ENCODE peak calls at places on chromosomes 7 and 10, in five cellular contexts. T, U, W, N and F are unnamed samples.

GRCh38 chr10:3655528-3655927 is 129.5 kb downstream of the KLF6 start:
- DNase-seq in T (no peak), U (no peak), W (no peak), N (peak; percentile 67), F (no peak)

GRCh38 chr7:20785211-20786048 is 1.3 kb downstream of the SP8 start:
- DNase-seq in T (no peak), U (no peak), W (peak; percentile 39), N (no peak), F (no peak)

GRCh38 chr10:120598377-120598776 is 141.3 kb downstream of the PLPP4 start:
- DNase-seq in T (no peak), U (no peak), W (no peak), N (no peak), F (no peak)

GRCh38 chr10:46549171-46550075 is 7.0 kb downstream of the GPRIN2 start:
- DNase-seq in T (no peak), U (no peak), W (no peak), N (no peak), F (peak; percentile 36)

GRCh38 chr7:139543801-139544603 is 20.5 kb downstream of the CLEC2L start:
- DNase-seq in T (no peak), U (no peak), W (no peak), N (no peak), F (no peak)

GRCh38 chr7:158828343-158829020 is 827 bp downstream of the ESYT2 start:
- DNase-seq in T (peak; percentile 33), U (no peak), W (no peak), N (peak; percentile 13), F (peak; percentile 47)

GRCh38 chr7:49775065-49775948 is 1.9 kb downstream of the VWC2 start:
- DNase-seq in T (peak; percentile 14), U (no peak), W (peak; percentile 32), N (no peak), F (no peak)

GRCh38 chr7:51587600-51587999 is 271.0 kb upstream of the COBL start:
- DNase-seq in T (no peak), U (no peak), W (no peak), N (no peak), F (no peak)

GRCh38 chr10:63788152-63788821 is 267.1 kb downstream of the REEP3 start:
- DNase-seq in T (no peak), U (no peak), W (peak; percentile 5), N (no peak), F (no peak)

GRCh38 chr10:72261323-72262018 is 12.3 kb upstream of the DDIT4 start:
- DNase-seq in T (no peak), U (no peak), W (no peak), N (no peak), F (no peak)

GRCh38 chr10:27724287-27724686 is 21.3 kb downstream of the MKX start:
- DNase-seq in T (no peak), U (no peak), W (no peak), N (no peak), F (peak; percentile 11)

GRCh38 chr7:138460176-138460648 is at the start of gene TRIM24:
- DNase-seq in T (peak; percentile 82), U (peak; percentile 95), W (peak; percentile 100), N (peak; percentile 97), F (no peak)